ENCODE peak calls at places on chromosomes 5 and 9, in four cellular contexts. I is left ventricle myocardium inferior, R is A549, M is heart right ventricle. S is an unnamed sample.

GRCh38 chr9:96688215-96688614 is 33.1 kb upstream of the PRXL2C start:
- DNase-seq in M (no peak), I (no peak), R (no peak), S (no peak)

GRCh38 chr5:2899311-2899710 is 147.8 kb upstream of the IRX2 start:
- DNase-seq in M (no peak), R (no peak), I (no peak), S (no peak)

GRCh38 chr9:78291240-78291915 is 5.5 kb upstream of the PSAT1 start:
- DNase-seq in R (no peak), M (no peak), I (no peak), S (no peak)

GRCh38 chr9:109418827-109419226 is 79.3 kb downstream of the PTPN3 start:
- DNase-seq in M (no peak), I (no peak), R (no peak), S (no peak)

GRCh38 chr5:124628721-124629596 is 117.5 kb downstream of the ZNF608 start:
- DNase-seq in I (no peak), R (peak; percentile 95), M (no peak), S (peak; percentile 75)

GRCh38 chr9:13388157-13388556 is 108.7 kb upstream of the MPDZ start:
- DNase-seq in I (no peak), M (no peak), R (no peak), S (no peak)

GRCh38 chr5:43041131-43041668 is 1.1 kb upstream of the ANXA2R start:
- DNase-seq in I (peak; percentile 42), M (no peak), R (no peak), S (no peak)

GRCh38 chr9:95757026-95757425 is 118.5 kb upstream of the ERCC6L2 start:
- DNase-seq in R (no peak), I (no peak), M (no peak), S (peak; percentile 24)

GRCh38 chr5:150517272-150518152 is 9.6 kb downstream of the NDST1 start:
- DNase-seq in I (peak; percentile 59), R (peak; percentile 93), M (peak; percentile 62), S (peak; percentile 94)

GRCh38 chr9:112753725-112754124 is 3.2 kb downstream of the SNX30 start:
- DNase-seq in M (no peak), I (no peak), R (no peak), S (peak; percentile 57)

GRCh38 chr9:17291766-17292165 is 156.9 kb downstream of the CNTLN start:
- DNase-seq in I (no peak), R (no peak), M (no peak), S (peak; percentile 16)

GRCh38 chr5:95375591-95375990 is 15.6 kb upstream of the FAM81B start:
- DNase-seq in M (no peak), I (no peak), R (no peak), S (no peak)

GRCh38 chr5:73303139-73304079 is 130.4 kb downstream of the TMEM174 start:
- DNase-seq in M (no peak), R (peak; percentile 33), I (no peak), S (no peak)

GRCh38 chr5:78610163-78610583 is 38.4 kb downstream of the LHFPL2 start:
- DNase-seq in I (no peak), M (no peak), R (no peak), S (no peak)
- TF ChIP-seq CTCF in I (no peak), M (no peak), R (no peak), S (peak; percentile 0)

GRCh38 chr9:23826120-23826629 is at the start of gene ELAVL2:
- DNase-seq in R (peak; percentile 87), I (peak; percentile 80), M (peak; percentile 75), S (peak; percentile 64)
- H3K4me3 ChIP-seq in R (peak within 1 kb of the TSS; percentile 56), I (peak within 1 kb of the TSS; percentile 61), M (peak within 1 kb of the TSS; percentile 41), S (peak within 1 kb of the TSS; percentile 55)

GRCh38 chr9:103789686-103790085 is 304.4 kb upstream of the SMC2 start:
- DNase-seq in M (no peak), I (no peak), R (no peak), S (no peak)
- TF ChIP-seq CTCF in M (peak; percentile 19), I (peak; percentile 44), R (no peak), S (peak; percentile 42)

GRCh38 chr9:99353408-99353807 is 131.3 kb downstream of the SEC61B start:
- DNase-seq in R (no peak), M (no peak), I (no peak), S (peak; percentile 82)
- H3K4me3 ChIP-seq in R (no peak overlapping the region), M (no peak overlapping the region), I (no peak overlapping the region), S (no peak overlapping the region)